ENCODE peak calls at places on chromosomes 2 and 18, in nine cellular contexts. H, U, M, K, T, S, C, P and L are unnamed samples.

GRCh38 chr2:57444731-57445414 is 601.7 kb upstream of the VRK2 start:
- DNase-seq in H (no peak), U (no peak), M (no peak), K (no peak), T (no peak), S (no peak), C (peak), P (no peak), L (no peak)

GRCh38 chr2:26579025-26579722 is 62.0 kb downstream of the CIB4 start:
- DNase-seq in H (no peak), U (no peak), M (no peak), K (no peak), T (no peak), S (no peak), C (no peak), P (no peak), L (no peak)

GRCh38 chr2:233063269-233063975 is 3.3 kb downstream of the INPP5D start:
- DNase-seq in H (peak), U (peak), M (no peak), K (no peak), T (no peak), S (peak), C (peak), P (no peak), L (no peak)

GRCh38 chr2:108080177-108080576 is 93.9 kb downstream of the SLC5A7 start:
- DNase-seq in H (no peak), U (no peak), M (no peak), K (no peak), T (no peak), S (no peak), C (no peak), P (no peak), L (no peak)

GRCh38 chr2:69466728-69467127 is 29.5 kb upstream of the NFU1 start:
- DNase-seq in H (no peak), U (no peak), M (no peak), K (no peak), T (no peak), S (no peak), C (no peak), P (peak), L (no peak)

GRCh38 chr18:48662021-48662661 is 123.3 kb downstream of the CTIF start:
- DNase-seq in H (peak), U (no peak), M (no peak), K (peak), T (no peak), S (no peak), C (peak), P (peak), L (peak)

GRCh38 chr18:59715966-59716369 is 18.7 kb upstream of the CCBE1 start:
- DNase-seq in H (no peak), U (no peak), M (no peak), K (peak), T (no peak), S (no peak), C (no peak), P (peak), L (peak)

GRCh38 chr18:36786686-36787085 is 42.1 kb downstream of the TPGS2 start:
- DNase-seq in H (no peak), U (no peak), M (no peak), K (no peak), T (peak), S (no peak), C (no peak), P (peak), L (no peak)

GRCh38 chr2:20431772-20432171 is 15.1 kb upstream of the RHOB start:
- DNase-seq in H (no peak), U (no peak), M (no peak), K (no peak), T (no peak), S (no peak), C (no peak), P (no peak), L (no peak)

GRCh38 chr2:158782126-158782525 is 13.0 kb upstream of the DAPL1 start:
- DNase-seq in H (no peak), U (no peak), M (no peak), K (no peak), T (no peak), S (no peak), C (no peak), P (no peak), L (no peak)

GRCh38 chr2:231397011-231397927 is 1.8 kb downstream of the B3GNT7 start:
- DNase-seq in H (no peak), U (peak), M (no peak), K (no peak), T (no peak), S (no peak), C (no peak), P (no peak), L (no peak)

GRCh38 chr2:150485871-150486538 is 1.5 kb downstream of the RND3 start:
- DNase-seq in H (peak), U (no peak), M (no peak), K (no peak), T (peak), S (peak), C (no peak), P (peak), L (no peak)

GRCh38 chr2:219010162-219010756 is 17.0 kb upstream of the CRYBA2 start:
- DNase-seq in H (peak), U (peak), M (no peak), K (no peak), T (no peak), S (no peak), C (peak), P (no peak), L (no peak)

GRCh38 chr2:171319164-171319810 is 114.5 kb downstream of the METTL8 start:
- DNase-seq in H (no peak), U (peak), M (peak), K (no peak), T (no peak), S (no peak), C (no peak), P (peak), L (no peak)

GRCh38 chr2:27091746-27092695 is 5.4 kb downstream of the KHK start:
- DNase-seq in H (no peak), U (no peak), M (no peak), K (no peak), T (no peak), S (no peak), C (no peak), P (no peak), L (no peak)

GRCh38 chr18:77105680-77106079 is 26.9 kb downstream of the MBP start:
- DNase-seq in H (no peak), U (no peak), M (no peak), K (no peak), T (no peak), S (no peak), C (no peak), P (no peak), L (no peak)

GRCh38 chr2:45289018-45289417 is 279.8 kb upstream of the SIX2 start:
- DNase-seq in H (no peak), U (peak), M (no peak), K (no peak), T (no peak), S (no peak), C (no peak), P (no peak), L (no peak)

GRCh38 chr2:147989809-147990403 is 30.6 kb downstream of the ORC4 start:
- DNase-seq in H (peak), U (peak), M (peak), K (peak), T (no peak), S (no peak), C (peak), P (peak), L (peak)

GRCh38 chr18:50607374-50607933 is 47.6 kb downstream of the MAPK4 start:
- DNase-seq in H (no peak), U (no peak), M (no peak), K (no peak), T (no peak), S (no peak), C (no peak), P (no peak), L (no peak)

GRCh38 chr18:60248563-60249330 is 123.8 kb downstream of the MC4R start:
- DNase-seq in H (no peak), U (no peak), M (no peak), K (no peak), T (no peak), S (no peak), C (no peak), P (no peak), L (no peak)

GRCh38 chr2:129330504-129330903 is 649.0 kb upstream of the RAB6C start:
- DNase-seq in H (no peak), U (no peak), M (no peak), K (no peak), T (no peak), S (no peak), C (no peak), P (no peak), L (no peak)

GRCh38 chr2:239579524-239580198 is 178.8 kb upstream of the HDAC4 start:
- DNase-seq in H (no peak), U (no peak), M (no peak), K (no peak), T (no peak), S (no peak), C (peak), P (no peak), L (no peak)

GRCh38 chr2:101386599-101387150 is 628 bp downstream of the CREG2 start:
- DNase-seq in H (no peak), U (no peak), M (no peak), K (no peak), T (no peak), S (no peak), C (no peak), P (no peak), L (no peak)

GRCh38 chr2:618591-618990 is 58.6 kb downstream of the TMEM18 start:
- DNase-seq in H (no peak), U (no peak), M (no peak), K (no peak), T (no peak), S (no peak), C (no peak), P (no peak), L (no peak)

GRCh38 chr2:209772316-209772715 is 684 bp downstream of the UNC80 start:
- DNase-seq in H (peak), U (no peak), M (no peak), K (no peak), T (no peak), S (no peak), C (no peak), P (no peak), L (no peak)

GRCh38 chr2:166104773-166105172 is 23.0 kb downstream of the SCN1A start:
- DNase-seq in H (no peak), U (no peak), M (no peak), K (no peak), T (no peak), S (no peak), C (no peak), P (no peak), L (no peak)

GRCh38 chr18:77208969-77209368 is 40.7 kb upstream of the GALR1 start:
- DNase-seq in H (no peak), U (peak), M (peak), K (no peak), T (peak), S (no peak), C (peak), P (peak), L (no peak)

GRCh38 chr2:147297820-147298219 is 547.0 kb upstream of the ACVR2A start:
- DNase-seq in H (no peak), U (peak), M (peak), K (no peak), T (no peak), S (no peak), C (no peak), P (no peak), L (no peak)

GRCh38 chr18:36114738-36115137 is 14.4 kb downstream of the SLC39A6 start:
- DNase-seq in H (no peak), U (no peak), M (no peak), K (no peak), T (no peak), S (no peak), C (no peak), P (no peak), L (no peak)

GRCh38 chr2:10333247-10333613 is 30.5 kb downstream of the HPCAL1 start:
- DNase-seq in H (peak), U (no peak), M (no peak), K (no peak), T (no peak), S (peak), C (peak), P (no peak), L (no peak)

GRCh38 chr18:48781041-48781989 is 169.4 kb downstream of the SMAD7 start:
- DNase-seq in H (peak), U (peak), M (no peak), K (no peak), T (peak), S (peak), C (no peak), P (peak), L (no peak)

GRCh38 chr18:12327510-12328178 is 19.6 kb downstream of the TUBB6 start:
- DNase-seq in H (peak), U (peak), M (peak), K (no peak), T (no peak), S (peak), C (peak), P (peak), L (no peak)

GRCh38 chr2:1606421-1607235 is 137.7 kb downstream of the PXDN start:
- DNase-seq in H (no peak), U (no peak), M (no peak), K (no peak), T (no peak), S (no peak), C (no peak), P (no peak), L (no peak)

GRCh38 chr2:98308068-98308467 is 38.2 kb upstream of the CNGA3 start:
- DNase-seq in H (no peak), U (no peak), M (no peak), K (no peak), T (no peak), S (no peak), C (no peak), P (peak), L (peak)

GRCh38 chr2:98308532-98308931 is 37.7 kb upstream of the CNGA3 start:
- DNase-seq in H (no peak), U (no peak), M (no peak), K (no peak), T (no peak), S (no peak), C (no peak), P (no peak), L (no peak)

GRCh38 chr2:98311771-98312545 is 34.3 kb upstream of the CNGA3 start:
- DNase-seq in H (no peak), U (peak), M (no peak), K (no peak), T (no peak), S (no peak), C (no peak), P (no peak), L (no peak)

GRCh38 chr2:98313512-98314250 is 32.6 kb upstream of the CNGA3 start:
- DNase-seq in H (no peak), U (no peak), M (no peak), K (no peak), T (no peak), S (no peak), C (no peak), P (no peak), L (no peak)

DNA sequence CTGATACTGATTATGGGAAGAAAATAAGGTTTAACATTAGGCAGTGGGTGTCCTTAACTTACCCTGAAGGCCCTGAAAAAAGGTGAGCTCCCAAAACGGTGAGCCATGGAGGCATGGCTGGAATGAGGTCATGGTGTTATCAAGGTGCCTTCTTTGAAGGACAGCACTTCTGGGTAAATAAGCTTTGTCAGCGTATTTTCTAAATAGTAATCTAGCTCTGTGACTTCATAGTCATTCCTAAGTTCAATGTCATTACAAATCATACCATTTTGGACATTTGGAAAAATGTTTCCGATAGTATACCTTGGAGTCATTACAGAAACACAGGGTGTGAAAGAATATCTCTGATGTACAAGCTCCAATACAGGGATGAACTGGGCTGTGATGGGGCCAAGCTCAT is 35.2 kb upstream of the CNGA3 start:
- DNase-seq in H (no peak), U (no peak), M (no peak), K (no peak), T (no peak), S (no peak), C (no peak), P (no peak), L (no peak)
- TF ChIP-seq CTCF in H (no peak), U (no peak), M (no peak), K (no peak), T (no peak), S (no peak), C (no peak), P (no peak), L (no peak)

DNA sequence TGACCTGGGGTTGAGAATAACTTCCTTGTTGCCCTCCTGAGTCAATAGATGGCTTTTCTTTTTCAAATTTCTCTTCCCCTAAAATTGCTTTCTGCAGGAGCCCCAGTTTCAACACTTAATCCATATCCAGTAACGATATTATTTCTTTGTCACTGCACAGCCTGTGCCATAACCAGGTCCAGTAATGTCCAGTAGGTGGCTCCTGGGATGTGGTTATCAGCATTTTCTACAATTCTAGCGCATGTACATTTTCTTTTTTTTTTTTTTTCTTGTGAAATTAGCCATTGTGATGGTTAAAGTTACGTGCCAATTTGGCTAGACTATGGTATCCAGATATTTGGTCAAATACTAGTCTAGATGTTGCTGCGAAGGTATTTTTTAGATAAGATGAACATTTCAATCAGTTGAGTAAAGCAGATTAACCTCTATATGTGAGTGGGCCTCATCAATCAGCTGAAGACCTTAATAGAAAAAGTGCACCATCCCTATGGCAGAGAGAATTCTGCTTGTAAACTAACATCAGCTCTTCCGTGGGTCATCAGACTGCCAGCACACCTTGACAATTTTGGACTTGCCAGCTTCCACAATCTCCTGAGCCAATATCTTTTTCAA is 72.9 kb upstream of the SCG2 start:
- DNase-seq in H (no peak), U (peak), M (no peak), K (no peak), T (no peak), S (no peak), C (peak), P (peak), L (no peak)
- TF ChIP-seq CTCF in H (peak), U (peak), M (no peak), K (peak), T (peak), S (peak), C (peak), P (peak), L (peak)

GRCh38 chr18:64244571-64244970 is 95.7 kb upstream of the LINC00305 start:
- DNase-seq in H (no peak), U (peak), M (no peak), K (no peak), T (no peak), S (no peak), C (peak), P (no peak), L (no peak)
- TF ChIP-seq CTCF in H (no peak), U (peak), M (no peak), K (no peak), T (no peak), S (no peak), C (no peak), P (no peak), L (no peak)

GRCh38 chr18:62566199-62566598 is 43.4 kb downstream of the ZCCHC2 start:
- DNase-seq in H (peak), U (no peak), M (no peak), K (no peak), T (no peak), S (no peak), C (peak), P (no peak), L (no peak)
- TF ChIP-seq CTCF in H (no peak), U (no peak), M (peak), K (peak), T (no peak), S (no peak), C (peak), P (peak), L (peak)

GRCh38 chr2:74399785-74400184 is 19.7 kb upstream of the DCTN1 start:
- DNase-seq in H (peak), U (peak), M (no peak), K (no peak), T (no peak), S (no peak), C (peak), P (no peak), L (no peak)
- TF ChIP-seq CTCF in H (peak), U (peak), M (peak), K (peak), T (peak), S (peak), C (peak), P (peak), L (peak)

DNA sequence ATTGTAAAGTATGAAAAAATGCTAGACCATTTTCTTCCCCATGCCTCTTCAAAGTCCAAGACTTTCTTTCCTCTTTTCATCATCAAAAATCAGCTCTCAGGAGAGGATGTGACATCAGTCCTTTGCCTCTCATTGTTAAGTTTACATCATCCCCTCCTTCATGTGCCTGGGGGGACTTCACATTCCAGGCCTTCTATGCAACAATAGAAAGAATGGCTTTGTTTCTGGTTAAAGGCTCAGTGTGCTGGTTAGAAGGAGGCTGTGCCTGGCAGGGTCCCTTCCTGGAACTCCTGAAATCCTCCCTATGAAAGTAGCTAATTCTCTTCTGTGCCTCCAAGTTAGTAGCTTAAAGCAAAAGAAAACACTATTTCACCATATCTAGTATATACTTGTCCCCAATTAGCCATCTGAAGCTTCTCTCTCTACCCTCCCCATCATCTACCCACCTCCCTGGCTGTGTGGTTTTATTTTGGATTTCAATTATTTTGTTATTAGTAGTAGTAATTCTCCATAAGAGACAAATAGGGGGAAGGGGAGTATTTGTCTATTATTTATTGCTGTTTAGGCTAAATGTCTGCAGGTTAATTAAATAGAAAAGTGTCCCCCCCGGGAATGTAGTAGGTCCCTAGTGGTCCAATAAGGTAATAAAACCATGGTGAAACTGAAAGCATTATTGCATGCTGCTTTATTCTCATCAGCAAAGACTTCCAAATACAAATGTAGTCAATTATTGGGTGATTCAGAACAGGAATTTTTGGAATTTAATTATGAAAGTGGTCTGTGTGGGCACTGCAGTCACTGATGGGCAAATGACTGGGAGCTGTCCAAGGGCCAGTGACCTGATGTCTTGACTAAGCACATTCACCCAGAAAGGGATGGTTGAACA is 69.0 kb downstream of the CPO start:
- DNase-seq in H (no peak), U (no peak), M (no peak), K (no peak), T (peak), S (no peak), C (no peak), P (peak), L (no peak)
- TF ChIP-seq CTCF in H (no peak), U (no peak), M (no peak), K (peak), T (peak), S (no peak), C (no peak), P (peak), L (peak)

GRCh38 chr2:88967844-88968243 is 276.4 kb downstream of the RPIA start:
- DNase-seq in H (peak), U (peak), M (no peak), K (no peak), T (no peak), S (no peak), C (peak), P (no peak), L (no peak)
- TF ChIP-seq CTCF in H (peak), U (no peak), M (no peak), K (peak), T (no peak), S (no peak), C (peak), P (peak), L (no peak)